ENCODE peak calls at places on chromosomes 2 and 18, in six cellular contexts. L is tibial nerve; G is GM23338; O is left ventricle myocardium inferior; V is vagina; K is CD8-positive, alpha-beta memory T cell. A is an unnamed sample.

GRCh38 chr2:174493549-174494331 is 6.9 kb upstream of the GPR155 start:
- DNase-seq in L (no peak), K (no peak), O (no peak), V (no peak), G (no peak), A (no peak)

GRCh38 chr2:101697794-101698418 is 399 bp downstream of the MAP4K4 start:
- DNase-seq in V (no peak), G (peak; percentile 23), O (no peak), L (no peak), K (no peak), A (no peak)

GRCh38 chr2:30422437-30422805 is 24.6 kb upstream of the LCLAT1 start:
- DNase-seq in L (no peak), O (peak; percentile 29), G (no peak), V (no peak), K (peak; percentile 49), A (peak; percentile 31)

GRCh38 chr2:241540391-241540765 is 18.2 kb upstream of the BOK start:
- DNase-seq in K (no peak), G (no peak), V (no peak), O (no peak), L (no peak), A (no peak)

GRCh38 chr2:225074919-225075681 is 32.8 kb upstream of the DOCK10 start:
- DNase-seq in L (no peak), O (no peak), G (no peak), V (no peak), K (no peak), A (no peak)

GRCh38 chr2:226742346-226742745 is 57.3 kb downstream of the IRS1 start:
- DNase-seq in G (no peak), L (peak; percentile 16), V (no peak), O (peak; percentile 37), K (no peak), A (peak; percentile 62)

GRCh38 chr2:189249901-189250300 is 70.3 kb upstream of the COL5A2 start:
- DNase-seq in K (no peak), L (no peak), O (no peak), V (no peak), G (no peak), A (no peak)

GRCh38 chr2:70425682-70426301 is 123.9 kb upstream of the FAM136A start:
- DNase-seq in L (no peak), O (no peak), G (no peak), V (no peak), K (no peak), A (no peak)

GRCh38 chr18:3689091-3689490 is 239.1 kb downstream of the TGIF1 start:
- DNase-seq in O (no peak), V (no peak), G (no peak), L (no peak), K (no peak), A (no peak)

GRCh38 chr2:121220995-121221394 is 64.0 kb downstream of the TFCP2L1 start:
- DNase-seq in K (no peak), V (no peak), O (no peak), G (no peak), L (no peak), A (no peak)

GRCh38 chr2:95077893-95078603 is 43.6 kb downstream of the MRPS5 start:
- DNase-seq in O (no peak), K (no peak), V (no peak), L (no peak), G (no peak), A (no peak)

GRCh38 chr2:37436324-37436723 is 91.9 kb downstream of the QPCT start:
- DNase-seq in L (no peak), K (no peak), O (no peak), G (no peak), V (no peak), A (no peak)

GRCh38 chr2:169329669-169330554 is 32.4 kb downstream of the LRP2 start:
- DNase-seq in L (no peak), G (no peak), K (no peak), O (no peak), V (no peak), A (no peak)

GRCh38 chr2:43228782-43229659 is 2.6 kb upstream of the ZFP36L2 start:
- DNase-seq in K (peak; percentile 42), O (no peak), L (no peak), V (no peak), G (no peak), A (no peak)

GRCh38 chr2:120591572-120591971 is 144.1 kb upstream of the GLI2 start:
- DNase-seq in G (no peak), L (no peak), K (no peak), O (no peak), V (no peak), A (no peak)

GRCh38 chr2:134778372-134778771 is 59.6 kb upstream of the TMEM163 start:
- DNase-seq in O (no peak), K (no peak), L (no peak), G (peak; percentile 38), V (peak; percentile 37), A (no peak)

GRCh38 chr18:11419336-11419735 is 190.1 kb upstream of the SLC35G4 start:
- DNase-seq in L (no peak), O (no peak), K (no peak), V (no peak), G (no peak), A (no peak)

GRCh38 chr2:10426726-10427567 is 21.2 kb downstream of the ODC1 start:
- DNase-seq in K (no peak), O (no peak), L (no peak), V (no peak), G (no peak), A (no peak)

GRCh38 chr2:85737481-85737880 is 16.3 kb upstream of the ATOH8 start:
- DNase-seq in L (peak; percentile 80), V (peak; percentile 95), O (peak; percentile 68), G (no peak), K (no peak), A (peak; percentile 96)
- H3K27ac ChIP-seq in L (peak overlapping the region; percentile 96), V (peak overlapping the region; percentile 93), O (peak overlapping the region; percentile 71), G (no peak overlapping the region), K (no peak overlapping the region), A (peak overlapping the region; percentile 97)

GRCh38 chr2:21267232-21267835 is 143.6 kb downstream of the TDRD15 start:
- DNase-seq in V (no peak), O (peak; percentile 47), K (no peak), G (no peak), L (peak; percentile 32), A (no peak)

GRCh38 chr2:21268197-21268870 is 144.6 kb downstream of the TDRD15 start:
- DNase-seq in G (no peak), L (no peak), O (peak; percentile 79), K (no peak), V (no peak), A (no peak)

GRCh38 chr2:21268871-21269224 is 145.1 kb downstream of the TDRD15 start:
- DNase-seq in G (no peak), O (no peak), V (no peak), K (no peak), L (no peak), A (no peak)

GRCh38 chr2:21270658-21271057 is 146.9 kb downstream of the TDRD15 start:
- DNase-seq in O (peak; percentile 83), G (no peak), V (peak; percentile 91), K (no peak), L (peak; percentile 58), A (no peak)

GRCh38 chr2:21270083-21270491 is 146.3 kb downstream of the TDRD15 start:
- DNase-seq in O (no peak), G (no peak), K (no peak), L (no peak), V (no peak), A (no peak)
- H3K27ac ChIP-seq in O (peak overlapping the region; percentile 83), G (no peak overlapping the region), K (no peak overlapping the region), L (peak overlapping the region; percentile 32), V (peak overlapping the region; percentile 27), A (no peak overlapping the region)

GRCh38 chr2:58427572-58428285 is 186.6 kb upstream of the FANCL start:
- DNase-seq in V (no peak), K (no peak), L (no peak), O (no peak), G (peak; percentile 69), A (no peak)
- H3K27ac ChIP-seq in V (no peak overlapping the region), K (no peak overlapping the region), L (no peak overlapping the region), O (no peak overlapping the region), G (peak overlapping the region; percentile 100), A (no peak overlapping the region)

GRCh38 chr2:119252186-119253113 is 28.8 kb downstream of the STEAP3 start:
- DNase-seq in G (no peak), K (no peak), L (no peak), V (no peak), O (no peak), A (no peak)
- H3K27ac ChIP-seq in G (no peak overlapping the region), K (no peak overlapping the region), L (no peak overlapping the region), V (peak overlapping the region; percentile 27), O (no peak overlapping the region), A (no peak overlapping the region)

DNA sequence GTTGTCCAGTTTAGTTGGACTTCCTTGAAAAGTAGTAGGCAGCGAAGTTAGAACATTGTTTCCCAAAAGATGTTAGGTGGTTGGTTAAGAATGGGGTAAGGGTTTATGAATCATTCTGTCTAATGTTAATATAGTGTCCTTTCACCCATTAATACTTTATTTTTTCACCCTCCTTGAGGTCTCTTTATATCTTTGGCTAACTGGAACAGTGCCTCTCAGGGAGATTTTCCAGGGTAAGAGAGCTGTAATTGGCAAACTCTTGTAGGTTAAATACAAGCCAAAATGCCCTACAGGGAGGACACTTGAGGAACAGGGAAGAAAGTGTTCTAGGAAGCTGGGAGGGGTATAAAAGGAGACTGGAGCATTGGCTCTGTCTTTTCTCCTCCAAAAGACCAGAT is 22.3 kb downstream of the C18orf63 start:
- DNase-seq in G (no peak), L (no peak), O (no peak), V (no peak), K (no peak), A (no peak)
- H3K27ac ChIP-seq in G (no peak overlapping the region), L (no peak overlapping the region), O (no peak overlapping the region), V (no peak overlapping the region), K (no peak overlapping the region), A (no peak overlapping the region)

GRCh38 chr18:77019641-77020040 is 112.9 kb downstream of the MBP start:
- DNase-seq in O (no peak), K (no peak), V (no peak), L (no peak), G (no peak), A (no peak)
- H3K27ac ChIP-seq in O (no peak overlapping the region), K (no peak overlapping the region), V (no peak overlapping the region), L (peak overlapping the region; percentile 54), G (no peak overlapping the region), A (no peak overlapping the region)

GRCh38 chr2:17892726-17893534 is 14.5 kb downstream of the KCNS3 start:
- DNase-seq in L (no peak), O (no peak), V (no peak), K (no peak), G (peak; percentile 30), A (no peak)
- H3K27ac ChIP-seq in L (no peak overlapping the region), O (no peak overlapping the region), V (no peak overlapping the region), K (no peak overlapping the region), G (peak overlapping the region; percentile 32), A (no peak overlapping the region)

DNA sequence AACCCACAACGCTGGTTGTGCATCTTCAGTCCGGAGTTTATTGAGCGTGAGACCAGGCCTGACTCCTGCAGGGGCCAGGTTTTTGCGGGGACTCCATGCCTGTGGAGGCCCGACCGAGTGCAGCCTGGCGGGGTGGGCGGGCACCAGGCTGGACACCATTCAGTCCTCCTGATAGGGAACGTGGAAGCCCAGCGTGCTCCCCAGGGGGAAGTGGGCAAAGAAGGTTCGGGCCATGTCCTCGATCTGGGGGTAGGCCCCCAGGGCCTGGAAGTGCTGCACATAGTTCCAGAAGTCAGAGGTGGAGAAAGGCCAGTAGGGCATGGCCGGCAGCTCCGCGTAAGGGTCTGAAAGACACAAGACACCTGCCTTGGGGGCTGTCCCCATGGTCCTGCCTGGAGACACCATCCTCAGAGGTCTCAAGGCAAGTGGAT is 1.4 kb downstream of the OTOS start:
- DNase-seq in L (no peak), G (no peak), K (no peak), V (no peak), O (no peak), A (peak; percentile 13)
- H3K27ac ChIP-seq in L (no peak overlapping the region), G (no peak overlapping the region), K (no peak overlapping the region), V (no peak overlapping the region), O (no peak overlapping the region), A (no peak overlapping the region)

GRCh38 chr2:199955007-199955338 is 318 bp downstream of the TYW5 start:
- DNase-seq in O (no peak), G (peak; percentile 75), L (no peak), V (no peak), K (no peak), A (no peak)
- H3K27ac ChIP-seq in O (peak overlapping the region; percentile 96), G (peak overlapping the region; percentile 99), L (peak overlapping the region; percentile 94), V (peak overlapping the region; percentile 84), K (peak overlapping the region; percentile 77), A (peak overlapping the region; percentile 89)